ENCODE peak calls at places on chromosomes 6 and 20, in four cellular contexts. V is SW 1271, L is ovary, I is adipocyte. S is an unnamed sample.

GRCh38 chr6:111478064-111478476 is 4.9 kb downstream of the REV3L start:
- DNase-seq in V (no peak), L (no peak), I (peak; percentile 44), S (no peak)

GRCh38 chr20:57657537-57658446 is 37.6 kb upstream of the ZBP1 start:
- DNase-seq in V (no peak), L (no peak), I (no peak), S (no peak)

GRCh38 chr20:44896583-44896982 is 11.1 kb downstream of the YWHAB start:
- DNase-seq in I (peak; percentile 61), L (no peak), V (no peak), S (no peak)

GRCh38 chr20:62365814-62366369 is 1.2 kb downstream of the LAMA5 start:
- DNase-seq in V (peak; percentile 43), L (peak; percentile 20), I (no peak), S (peak; percentile 84)

GRCh38 chr20:35320396-35321126 is 28.3 kb upstream of the FAM83C start:
- DNase-seq in L (no peak), V (peak; percentile 92), I (no peak), S (peak; percentile 68)

GRCh38 chr6:139623382-139623781 is 248.9 kb upstream of the CITED2 start:
- DNase-seq in L (no peak), V (no peak), I (no peak), S (no peak)

GRCh38 chr20:44849712-44850111 is 35.8 kb upstream of the YWHAB start:
- DNase-seq in I (no peak), V (no peak), L (no peak), S (no peak)

GRCh38 chr20:32675223-32675975 is 1.7 kb upstream of the C20orf203 start:
- DNase-seq in L (no peak), V (no peak), I (no peak), S (no peak)

GRCh38 chr6:9862603-9863167 is 552.2 kb downstream of the TFAP2A start:
- DNase-seq in L (no peak), I (no peak), V (no peak), S (no peak)

GRCh38 chr20:38838326-38838725 is 32.8 kb downstream of the PPP1R16B start:
- DNase-seq in L (no peak), I (no peak), V (no peak), S (no peak)

GRCh38 chr6:149699150-149699549 is 18.8 kb downstream of the LATS1 start:
- DNase-seq in V (no peak), I (no peak), L (no peak), S (no peak)

GRCh38 chr6:52983159-52983848 is 11.8 kb downstream of the GSTA4 start:
- DNase-seq in V (no peak), I (no peak), L (no peak), S (no peak)